ENCODE peak calls at places on chromosome 6, in eight cellular contexts. V, D, P, C, H, A, X and G are unnamed samples.

GRCh38 chr6:119443993-119444641 is 94.6 kb upstream of the MAN1A1 start:
- DNase-seq in V (no peak), D (no peak), P (no peak), C (peak), H (peak), A (no peak), X (no peak), G (no peak)

GRCh38 chr6:25026723-25027122 is 91.0 kb upstream of the RIPOR2 start:
- DNase-seq in V (peak), D (no peak), P (no peak), C (no peak), H (no peak), A (no peak), X (no peak), G (no peak)

GRCh38 chr6:166032366-166033171 is 135.1 kb downstream of the TBXT start:
- DNase-seq in V (no peak), D (no peak), P (no peak), C (peak), H (peak), A (no peak), X (no peak), G (no peak)

GRCh38 chr6:22343864-22344263 is 47.0 kb upstream of the PRL start:
- DNase-seq in V (no peak), D (no peak), P (no peak), C (no peak), H (no peak), A (no peak), X (no peak), G (no peak)

GRCh38 chr6:82143041-82143481 is 104.5 kb downstream of the IBTK start:
- DNase-seq in V (no peak), D (no peak), P (no peak), C (peak), H (peak), A (no peak), X (no peak), G (no peak)

GRCh38 chr6:116229287-116229913 is 24.5 kb downstream of the TSPYL4 start:
- DNase-seq in V (no peak), D (peak), P (no peak), C (peak), H (peak), A (no peak), X (no peak), G (no peak)

GRCh38 chr6:136706431-136706830 is 85.8 kb downstream of the MAP3K5 start:
- DNase-seq in V (no peak), D (no peak), P (no peak), C (no peak), H (no peak), A (no peak), X (no peak), G (no peak)

GRCh38 chr6:68139130-68139529 is 496.0 kb upstream of the ADGRB3 start:
- DNase-seq in V (no peak), D (no peak), P (no peak), C (no peak), H (no peak), A (no peak), X (no peak), G (no peak)

GRCh38 chr6:160519603-160520042 is 144.5 kb downstream of the LPA start:
- DNase-seq in V (no peak), D (no peak), P (no peak), C (no peak), H (no peak), A (no peak), X (peak), G (no peak)

GRCh38 chr6:166045173-166045957 is 122.3 kb downstream of the TBXT start:
- DNase-seq in V (no peak), D (no peak), P (no peak), C (no peak), H (peak), A (no peak), X (no peak), G (no peak)

GRCh38 chr6:111105578-111105977 is 18.3 kb downstream of the SLC16A10 start:
- DNase-seq in V (peak), D (no peak), P (no peak), C (peak), H (peak), A (no peak), X (peak), G (no peak)

GRCh38 chr6:44489912-44490604 is 102.6 kb downstream of the CDC5L start:
- DNase-seq in V (no peak), D (no peak), P (no peak), C (peak), H (peak), A (no peak), X (peak), G (no peak)

GRCh38 chr6:104428201-104428600 is 431.5 kb downstream of the HACE1 start:
- DNase-seq in V (no peak), D (no peak), P (no peak), C (no peak), H (no peak), A (no peak), X (no peak), G (no peak)

GRCh38 chr6:151723152-151723551 is 84.3 kb upstream of the ESR1 start:
- DNase-seq in V (no peak), D (no peak), P (no peak), C (no peak), H (no peak), A (peak), X (no peak), G (no peak)

GRCh38 chr6:112470950-112471349 is 123.8 kb downstream of the RFPL4B start:
- DNase-seq in V (no peak), D (no peak), P (no peak), C (no peak), H (no peak), A (no peak), X (no peak), G (no peak)

GRCh38 chr6:45156075-45156474 is 172.1 kb upstream of the RUNX2 start:
- DNase-seq in V (no peak), D (no peak), P (no peak), C (peak), H (no peak), A (peak), X (no peak), G (no peak)

GRCh38 chr6:43089874-43090556 is 13.9 kb downstream of the PTK7 start:
- DNase-seq in V (peak), D (no peak), P (no peak), C (no peak), H (no peak), A (no peak), X (no peak), G (no peak)

GRCh38 chr6:167686204-167686893 is 140.4 kb upstream of the AFDN start:
- DNase-seq in V (no peak), D (no peak), P (no peak), C (no peak), H (no peak), A (no peak), X (no peak), G (no peak)

GRCh38 chr6:93086351-93086750 is 333.0 kb downstream of the EPHA7 start:
- DNase-seq in V (no peak), D (no peak), P (no peak), C (no peak), H (no peak), A (no peak), X (no peak), G (no peak)

GRCh38 chr6:105794870-105795269 is 291.3 kb upstream of the PRDM1 start:
- DNase-seq in V (no peak), D (no peak), P (no peak), C (no peak), H (no peak), A (no peak), X (no peak), G (no peak)

GRCh38 chr6:53441761-53442160 is 93.0 kb upstream of the ELOVL5 start:
- DNase-seq in V (no peak), D (no peak), P (no peak), C (peak), H (peak), A (no peak), X (no peak), G (no peak)

GRCh38 chr6:122372647-122373046 is 26.8 kb upstream of the HSF2 start:
- DNase-seq in V (no peak), D (no peak), P (no peak), C (peak), H (peak), A (no peak), X (no peak), G (no peak)
- TF ChIP-seq CTCF in V (no peak), D (peak), P (peak), C (no peak), H (peak), A (no peak), X (peak), G (peak)

GRCh38 chr6:39642300-39642699 is 82.9 kb downstream of the KIF6 start:
- DNase-seq in V (no peak), D (no peak), P (no peak), C (no peak), H (no peak), A (no peak), X (no peak), G (no peak)

DNA sequence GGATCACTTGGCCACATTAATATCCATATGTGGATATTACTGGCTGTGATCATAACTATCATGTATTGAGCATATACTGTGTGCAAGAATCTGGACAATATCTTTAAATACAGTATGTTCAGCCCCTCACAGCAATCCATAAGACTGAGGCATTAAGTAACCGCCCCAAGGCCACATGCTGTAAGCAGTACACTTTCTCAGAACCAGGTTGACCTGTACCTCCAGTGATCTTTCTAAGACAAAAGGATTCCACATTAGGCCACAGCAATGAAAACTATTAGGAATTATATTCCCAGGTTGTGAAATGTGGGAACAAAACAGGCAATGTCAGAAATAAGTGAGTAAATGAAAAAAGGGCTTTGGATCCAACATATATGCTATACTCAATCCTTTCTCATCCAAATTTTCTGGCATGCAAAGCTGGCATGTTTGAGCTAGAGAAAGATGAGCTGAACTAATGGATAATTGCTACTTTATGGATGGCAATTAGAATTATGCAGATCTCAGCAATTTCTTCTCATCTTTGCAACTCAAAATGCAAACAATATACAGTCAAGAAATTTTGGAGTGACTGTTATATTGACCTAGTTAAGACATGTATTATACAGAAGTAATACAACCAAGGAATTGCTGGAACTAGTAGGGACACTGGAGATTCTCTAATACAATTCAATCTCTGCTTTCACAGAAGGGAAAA is 86.9 kb downstream of the KIF6 start:
- DNase-seq in V (no peak), D (no peak), P (no peak), C (no peak), H (no peak), A (no peak), X (no peak), G (no peak)
- TF ChIP-seq CTCF in V (no peak), D (no peak), P (no peak), C (no peak), H (no peak), A (no peak), X (no peak), G (no peak)

DNA sequence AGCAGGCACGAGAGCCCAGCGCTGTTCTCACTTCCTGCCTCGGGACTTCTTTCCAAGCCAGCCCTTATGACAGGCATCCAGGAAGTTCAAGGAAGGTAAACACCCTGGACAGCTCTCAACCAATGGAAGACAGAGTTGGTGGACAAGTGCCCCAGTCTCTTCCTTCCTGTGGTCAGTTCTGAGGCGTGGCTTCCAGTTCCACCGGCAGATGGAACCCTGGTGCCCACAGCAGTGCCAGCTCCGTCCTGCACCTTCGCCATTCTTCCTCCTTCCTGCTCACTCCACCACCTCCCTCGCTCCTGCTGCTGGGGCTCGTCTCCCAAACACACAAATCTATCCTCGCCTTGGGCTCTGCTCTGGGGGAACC is 162.8 kb downstream of the GRM4 start:
- DNase-seq in V (peak), D (no peak), P (no peak), C (no peak), H (peak), A (no peak), X (no peak), G (peak)
- TF ChIP-seq CTCF in V (no peak), D (no peak), P (no peak), C (no peak), H (no peak), A (no peak), X (no peak), G (no peak)

GRCh38 chr6:154408906-154409500 is 52.4 kb upstream of the IPCEF1 start:
- DNase-seq in V (no peak), D (no peak), P (no peak), C (peak), H (peak), A (no peak), X (no peak), G (no peak)
- TF ChIP-seq CTCF in V (peak), D (peak), P (peak), C (peak), H (peak), A (no peak), X (no peak), G (peak)

GRCh38 chr6:11246722-11247121 is 14.3 kb upstream of the NEDD9 start:
- DNase-seq in V (no peak), D (no peak), P (no peak), C (no peak), H (no peak), A (no peak), X (no peak), G (no peak)

GRCh38 chr6:11245406-11245990 is 13.0 kb upstream of the NEDD9 start:
- DNase-seq in V (no peak), D (no peak), P (no peak), C (no peak), H (peak), A (no peak), X (no peak), G (no peak)

GRCh38 chr6:11243861-11244260 is 11.4 kb upstream of the NEDD9 start:
- DNase-seq in V (no peak), D (no peak), P (no peak), C (no peak), H (no peak), A (no peak), X (no peak), G (no peak)

GRCh38 chr6:11242709-11243108 is 10.2 kb upstream of the NEDD9 start:
- DNase-seq in V (no peak), D (no peak), P (no peak), C (no peak), H (peak), A (no peak), X (no peak), G (no peak)

GRCh38 chr6:11244387-11245126 is 12.1 kb upstream of the NEDD9 start:
- DNase-seq in V (no peak), D (no peak), P (no peak), C (no peak), H (no peak), A (no peak), X (no peak), G (no peak)
- TF ChIP-seq CTCF in V (no peak), D (no peak), P (no peak), C (no peak), H (no peak), A (no peak), X (no peak), G (no peak)